ENCODE peak calls at places on chromosome 11, in four cellular contexts. One of them, this sample, is unnamed.
A peak's percentile ranks its signal among the peaks of the same experiment; 100 is the strongest.

GRCh38 chr11:68040957-68041591 is 2.2 kb downstream of the TCIRG1 start:
- DNase-seq in adrenal gland: no peak
- DNase-seq in left ventricle myocardium inferior: no peak
- DNase-seq in astrocyte of the cerebellum: no peak
- DNase-seq in this sample: no peak

GRCh38 chr11:110376711-110377324 is 52.9 kb upstream of the FDX1 start:
- DNase-seq in adrenal gland: peak; percentile 93
- DNase-seq in left ventricle myocardium inferior: peak; percentile 50
- DNase-seq in astrocyte of the cerebellum: peak; percentile 92
- DNase-seq in this sample: peak; percentile 69

GRCh38 chr11:58530236-58530635 is 22.3 kb upstream of the OR5B21 start:
- DNase-seq in adrenal gland: no peak
- DNase-seq in left ventricle myocardium inferior: no peak
- DNase-seq in astrocyte of the cerebellum: no peak
- DNase-seq in this sample: no peak

GRCh38 chr11:78176605-78177141 is 11.8 kb downstream of the KCTD21 start:
- DNase-seq in adrenal gland: no peak
- DNase-seq in left ventricle myocardium inferior: no peak
- DNase-seq in astrocyte of the cerebellum: no peak
- DNase-seq in this sample: no peak

GRCh38 chr11:45900916-45901617 is 6.0 kb downstream of the FREY1 start:
- DNase-seq in adrenal gland: no peak
- DNase-seq in left ventricle myocardium inferior: no peak
- DNase-seq in astrocyte of the cerebellum: no peak
- DNase-seq in this sample: no peak

GRCh38 chr11:123195182-123196059 is at the start of gene CLMP:
- DNase-seq in adrenal gland: peak; percentile 52
- DNase-seq in left ventricle myocardium inferior: peak; percentile 33
- DNase-seq in astrocyte of the cerebellum: no peak
- DNase-seq in this sample: peak; percentile 68

GRCh38 chr11:1354125-1354938 is 35.4 kb upstream of the BRSK2 start:
- DNase-seq in adrenal gland: no peak
- DNase-seq in left ventricle myocardium inferior: no peak
- DNase-seq in astrocyte of the cerebellum: no peak
- DNase-seq in this sample: no peak

GRCh38 chr11:67648796-67649613 is 1.5 kb downstream of the ACY3 start:
- DNase-seq in adrenal gland: no peak
- DNase-seq in left ventricle myocardium inferior: no peak
- DNase-seq in astrocyte of the cerebellum: no peak
- DNase-seq in this sample: no peak

GRCh38 chr11:8081591-8082021 is 595 bp downstream of the TUB start:
- DNase-seq in adrenal gland: no peak
- DNase-seq in left ventricle myocardium inferior: no peak
- DNase-seq in astrocyte of the cerebellum: no peak
- DNase-seq in this sample: no peak

GRCh38 chr11:92451081-92451480 is 226.5 kb downstream of the FAT3 start:
- DNase-seq in adrenal gland: no peak
- DNase-seq in left ventricle myocardium inferior: no peak
- DNase-seq in astrocyte of the cerebellum: no peak
- DNase-seq in this sample: no peak
- H3K4me3 ChIP-seq in adrenal gland: no peak overlapping the region
- H3K4me3 ChIP-seq in left ventricle myocardium inferior: no peak overlapping the region
- H3K4me3 ChIP-seq in astrocyte of the cerebellum: no peak overlapping the region
- H3K4me3 ChIP-seq in this sample: no peak overlapping the region

GRCh38 chr11:114056409-114056808 is 3.1 kb upstream of the ZBTB16 start:
- DNase-seq in adrenal gland: no peak
- DNase-seq in left ventricle myocardium inferior: no peak
- DNase-seq in astrocyte of the cerebellum: no peak
- DNase-seq in this sample: no peak
- H3K4me3 ChIP-seq in adrenal gland: no peak overlapping the region
- H3K4me3 ChIP-seq in left ventricle myocardium inferior: no peak overlapping the region
- H3K4me3 ChIP-seq in astrocyte of the cerebellum: no peak overlapping the region
- H3K4me3 ChIP-seq in this sample: no peak overlapping the region

GRCh38 chr11:111977141-111978027 is 40.2 kb downstream of the DIXDC1 start:
- DNase-seq in adrenal gland: peak; percentile 85
- DNase-seq in left ventricle myocardium inferior: peak; percentile 72
- DNase-seq in astrocyte of the cerebellum: no peak
- DNase-seq in this sample: no peak
- H3K4me3 ChIP-seq in adrenal gland: peak overlapping the region; percentile 87
- H3K4me3 ChIP-seq in left ventricle myocardium inferior: peak overlapping the region; percentile 78
- H3K4me3 ChIP-seq in astrocyte of the cerebellum: peak overlapping the region; percentile 72
- H3K4me3 ChIP-seq in this sample: peak overlapping the region; percentile 66

GRCh38 chr11:120612363-120613263 is 101.1 kb downstream of the GRIK4 start:
- DNase-seq in adrenal gland: peak; percentile 55
- DNase-seq in left ventricle myocardium inferior: peak; percentile 61
- DNase-seq in astrocyte of the cerebellum: no peak
- DNase-seq in this sample: no peak
- H3K4me3 ChIP-seq in adrenal gland: no peak overlapping the region
- H3K4me3 ChIP-seq in left ventricle myocardium inferior: no peak overlapping the region
- H3K4me3 ChIP-seq in astrocyte of the cerebellum: no peak overlapping the region
- H3K4me3 ChIP-seq in this sample: no peak overlapping the region

This sample was measured in skeletal muscle cell.